ENCODE peak calls at places on chromosomes 2 and 18, in nine cellular contexts. Z, W, J, N, O, Y, X, P and T are unnamed samples.

GRCh38 chr2:188965554-188965953 is 8.6 kb upstream of the COL3A1 start:
- DNase-seq in Z (no peak), W (no peak), J (no peak), N (no peak), O (no peak), Y (no peak), X (no peak), P (no peak), T (no peak)

GRCh38 chr2:68057658-68058396 is 5.0 kb downstream of the C1D start:
- DNase-seq in Z (no peak), W (no peak), J (peak; percentile 41), N (no peak), O (no peak), Y (no peak), X (peak; percentile 21), P (no peak), T (no peak)

GRCh38 chr2:10620481-10620880 is 69.3 kb downstream of the NOL10 start:
- DNase-seq in Z (no peak), W (no peak), J (no peak), N (peak; percentile 84), O (peak; percentile 41), Y (no peak), X (no peak), P (no peak), T (peak; percentile 47)

GRCh38 chr2:205670292-205670691 is 12.0 kb upstream of the NRP2 start:
- DNase-seq in Z (no peak), W (no peak), J (no peak), N (no peak), O (no peak), Y (no peak), X (no peak), P (no peak), T (no peak)

GRCh38 chr18:9221040-9221439 is 84.5 kb downstream of the ANKRD12 start:
- DNase-seq in Z (no peak), W (no peak), J (peak; percentile 34), N (no peak), O (no peak), Y (no peak), X (no peak), P (no peak), T (no peak)

GRCh38 chr2:223477318-223477717 is 124.8 kb downstream of the SCG2 start:
- DNase-seq in Z (no peak), W (no peak), J (no peak), N (no peak), O (peak; percentile 33), Y (no peak), X (no peak), P (no peak), T (no peak)

GRCh38 chr18:76875390-76876330 is 53.3 kb downstream of the ZNF236 start:
- DNase-seq in Z (peak; percentile 69), W (peak; percentile 51), J (peak; percentile 32), N (no peak), O (no peak), Y (no peak), X (peak; percentile 72), P (no peak), T (peak; percentile 52)

GRCh38 chr2:232491139-232491780 is 3.6 kb upstream of the ECEL1 start:
- DNase-seq in Z (no peak), W (no peak), J (no peak), N (no peak), O (no peak), Y (no peak), X (no peak), P (no peak), T (no peak)

GRCh38 chr18:75062297-75062886 is 146.5 kb downstream of the PTGR3 start:
- DNase-seq in Z (no peak), W (no peak), J (no peak), N (no peak), O (no peak), Y (no peak), X (no peak), P (no peak), T (no peak)

GRCh38 chr2:239743206-239743605 is 281.9 kb downstream of the NDUFA10 start:
- DNase-seq in Z (no peak), W (no peak), J (no peak), N (no peak), O (no peak), Y (no peak), X (no peak), P (no peak), T (no peak)

GRCh38 chr2:112627060-112628040 is 18.4 kb upstream of the SLC20A1 start:
- DNase-seq in Z (no peak), W (peak; percentile 54), J (peak; percentile 90), N (peak; percentile 94), O (peak; percentile 96), Y (no peak), X (peak; percentile 86), P (peak; percentile 80), T (peak; percentile 92)

GRCh38 chr2:98736464-98736889 is 5.5 kb upstream of the MGAT4A start:
- DNase-seq in Z (no peak), W (no peak), J (no peak), N (no peak), O (no peak), Y (no peak), X (no peak), P (no peak), T (no peak)

GRCh38 chr18:7382631-7383335 is 151.9 kb downstream of the LRRC30 start:
- DNase-seq in Z (no peak), W (no peak), J (no peak), N (no peak), O (no peak), Y (no peak), X (no peak), P (no peak), T (no peak)

GRCh38 chr2:218030409-218031195 is 27.8 kb upstream of the TNS1 start:
- DNase-seq in Z (no peak), W (no peak), J (no peak), N (no peak), O (no peak), Y (no peak), X (no peak), P (no peak), T (no peak)

GRCh38 chr2:68426885-68427579 is 40.1 kb downstream of the FBXO48 start:
- DNase-seq in Z (no peak), W (no peak), J (peak; percentile 94), N (peak; percentile 34), O (no peak), Y (no peak), X (no peak), P (no peak), T (no peak)

GRCh38 chr18:55402731-55403405 is 185.1 kb downstream of the TCF4 start:
- DNase-seq in Z (no peak), W (no peak), J (no peak), N (no peak), O (no peak), Y (no peak), X (no peak), P (no peak), T (no peak)

GRCh38 chr2:55301277-55301676 is 32.2 kb upstream of the MTIF2 start:
- DNase-seq in Z (no peak), W (no peak), J (no peak), N (no peak), O (no peak), Y (no peak), X (no peak), P (no peak), T (no peak)

GRCh38 chr2:111071480-111072143 is 49.1 kb upstream of the BCL2L11 start:
- DNase-seq in Z (no peak), W (peak; percentile 64), J (no peak), N (peak; percentile 67), O (peak; percentile 89), Y (no peak), X (peak; percentile 93), P (no peak), T (no peak)

GRCh38 chr18:70151554-70152130 is 53.8 kb downstream of the RTTN start:
- DNase-seq in Z (no peak), W (no peak), J (peak; percentile 52), N (no peak), O (no peak), Y (no peak), X (no peak), P (no peak), T (peak; percentile 77)

GRCh38 chr18:10101293-10101701 is 187.5 kb downstream of the VAPA start:
- DNase-seq in Z (no peak), W (no peak), J (no peak), N (no peak), O (no peak), Y (no peak), X (no peak), P (peak; percentile 28), T (no peak)

GRCh38 chr2:236054125-236054524 is 114.1 kb downstream of the GBX2 start:
- DNase-seq in Z (no peak), W (no peak), J (no peak), N (no peak), O (no peak), Y (no peak), X (peak; percentile 57), P (no peak), T (no peak)

GRCh38 chr2:171327043-171327496 is 106.7 kb downstream of the METTL8 start:
- DNase-seq in Z (no peak), W (no peak), J (no peak), N (no peak), O (no peak), Y (no peak), X (no peak), P (no peak), T (no peak)

GRCh38 chr2:237096911-237097310 is 11.2 kb downstream of the COPS8 start:
- DNase-seq in Z (no peak), W (no peak), J (no peak), N (peak; percentile 43), O (no peak), Y (no peak), X (no peak), P (no peak), T (no peak)

GRCh38 chr2:200177971-200178911 is 128.3 kb upstream of the SPATS2L start:
- DNase-seq in Z (no peak), W (no peak), J (no peak), N (no peak), O (no peak), Y (no peak), X (no peak), P (no peak), T (no peak)

GRCh38 chr2:68833162-68833561 is 38.0 kb downstream of the BMP10 start:
- DNase-seq in Z (no peak), W (no peak), J (no peak), N (no peak), O (no peak), Y (no peak), X (no peak), P (no peak), T (no peak)